ENCODE peak calls at places on chromosome 12, in seven cellular contexts. C is ovary, K is fibroblast of pulmonary artery, I is A549, Z is Peyer's patch, B is ascending aorta, Q is upper lobe of right lung. F is an unnamed sample.

GRCh38 chr12:82176761-82177490 is 181.3 kb downstream of the CCDC59 start:
- DNase-seq in C (no peak), K (no peak), I (no peak), Z (no peak), B (no peak), Q (no peak), F (no peak)

GRCh38 chr12:97375310-97375709 is 87.3 kb upstream of the RMST start:
- DNase-seq in C (no peak), K (no peak), I (no peak), Z (no peak), B (no peak), Q (no peak), F (no peak)

GRCh38 chr12:3727877-3728632 is 24.9 kb downstream of the CRACR2A start:
- DNase-seq in C (no peak), K (peak; percentile 56), I (no peak), Z (peak; percentile 18), B (no peak), Q (no peak), F (no peak)

GRCh38 chr12:52433501-52434095 is 573 bp downstream of the KRT75 start:
- DNase-seq in C (no peak), K (no peak), I (no peak), Z (no peak), B (no peak), Q (no peak), F (no peak)

GRCh38 chr12:84136862-84137367 is 775.7 kb downstream of the SLC6A15 start:
- DNase-seq in C (no peak), K (peak; percentile 38), I (peak; percentile 59), Z (no peak), B (no peak), Q (no peak), F (peak; percentile 87)

GRCh38 chr12:52232916-52233461 is at the start of gene KRT7:
- DNase-seq in C (no peak), K (no peak), I (peak; percentile 94), Z (no peak), B (no peak), Q (peak; percentile 93), F (peak; percentile 53)

GRCh38 chr12:25313591-25313990 is 62.9 kb upstream of the KRAS start:
- DNase-seq in C (no peak), K (no peak), I (no peak), Z (no peak), B (no peak), Q (no peak), F (no peak)

GRCh38 chr12:112997506-112997905 is 19.2 kb downstream of the OAS2 start:
- DNase-seq in C (no peak), K (no peak), I (no peak), Z (no peak), B (no peak), Q (no peak), F (no peak)

GRCh38 chr12:118017926-118018325 is 1.4 kb downstream of the RFC5 start:
- DNase-seq in C (no peak), K (no peak), I (no peak), Z (no peak), B (no peak), Q (no peak), F (peak; percentile 16)

GRCh38 chr12:15996254-15996653 is 85.1 kb downstream of the DERA start:
- DNase-seq in C (no peak), K (peak; percentile 60), I (peak; percentile 20), Z (no peak), B (no peak), Q (no peak), F (peak; percentile 8)

GRCh38 chr12:103833095-103833777 is 7.8 kb downstream of the NT5DC3 start:
- DNase-seq in C (no peak), K (no peak), I (no peak), Z (no peak), B (no peak), Q (no peak), F (no peak)

GRCh38 chr12:103832048-103832798 is 8.8 kb downstream of the NT5DC3 start:
- DNase-seq in C (no peak), K (no peak), I (no peak), Z (no peak), B (no peak), Q (no peak), F (no peak)

GRCh38 chr12:103836345-103836744 is 4.7 kb downstream of the NT5DC3 start:
- DNase-seq in C (no peak), K (no peak), I (no peak), Z (no peak), B (no peak), Q (no peak), F (no peak)

GRCh38 chr12:103834897-103835390 is 6.1 kb downstream of the NT5DC3 start:
- DNase-seq in C (no peak), K (no peak), I (no peak), Z (no peak), B (no peak), Q (no peak), F (no peak)

DNA sequence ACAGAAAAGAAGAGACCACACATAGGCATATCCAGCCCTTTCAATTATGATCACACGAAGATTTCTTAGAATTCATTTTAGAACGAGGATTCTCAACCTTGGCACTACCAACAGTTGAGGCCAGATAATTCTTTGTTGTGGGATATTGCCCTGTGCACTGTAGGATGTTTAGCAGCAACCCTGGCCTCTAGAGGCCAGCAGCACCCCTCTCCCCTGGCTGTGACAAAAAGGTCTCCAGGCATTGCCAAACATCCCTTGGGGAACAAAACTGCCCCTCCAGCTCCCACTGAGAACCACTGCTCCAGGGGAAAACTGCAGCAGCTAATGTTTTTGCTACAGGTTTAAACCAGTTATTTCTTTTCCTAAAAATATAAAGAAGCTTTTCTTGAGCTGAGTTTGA is 7.1 kb downstream of the NT5DC3 start:
- DNase-seq in C (no peak), K (no peak), I (no peak), Z (no peak), B (no peak), Q (no peak), F (no peak)
- TF ChIP-seq CTCF in C (no peak), K (peak; percentile 17), I (no peak), Z (no peak), B (no peak), Q (no peak), F (no peak)

GRCh38 chr12:55721601-55722213 is 1.5 kb downstream of the RDH5 start:
- DNase-seq in C (no peak), K (no peak), I (no peak), Z (no peak), B (no peak), Q (peak; percentile 64), F (no peak)

GRCh38 chr12:55722948-55723347 is 2.8 kb downstream of the RDH5 start:
- DNase-seq in C (peak; percentile 21), K (no peak), I (no peak), Z (no peak), B (no peak), Q (no peak), F (no peak)

GRCh38 chr12:55720071-55720564 is at the start of gene RDH5:
- DNase-seq in C (no peak), K (peak; percentile 83), I (peak; percentile 80), Z (no peak), B (peak; percentile 67), Q (no peak), F (peak; percentile 42)

GRCh38 chr12:55719371-55719770 is 822 bp upstream of the RDH5 start:
- DNase-seq in C (no peak), K (no peak), I (no peak), Z (no peak), B (no peak), Q (no peak), F (no peak)

DNA sequence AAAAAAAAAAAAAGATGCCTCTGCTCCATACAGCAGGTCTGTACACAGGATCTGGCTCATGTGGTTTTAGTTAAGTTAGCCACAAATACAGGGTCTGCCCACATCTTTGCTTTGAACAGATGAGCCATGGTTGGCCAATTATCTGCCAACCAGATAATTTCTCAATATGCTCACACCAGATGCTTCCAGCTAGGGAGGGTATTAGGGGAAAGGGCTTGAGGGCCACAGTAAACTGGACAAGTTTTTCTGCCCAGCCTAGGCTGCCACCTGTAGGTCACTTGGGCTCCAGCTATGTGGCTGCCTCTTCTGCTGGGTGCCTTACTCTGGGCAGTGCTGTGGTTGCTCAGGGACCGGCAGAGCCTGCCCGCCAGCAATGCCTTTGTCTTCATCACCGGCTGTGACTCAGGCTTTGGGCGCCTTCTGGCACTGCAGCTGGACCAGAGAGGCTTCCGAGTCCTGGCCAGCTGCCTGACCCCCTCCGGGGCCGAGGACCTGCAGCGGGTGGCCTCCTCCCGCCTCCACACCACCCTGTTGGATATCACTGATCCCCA is 776 bp downstream of the RDH5 start:
- DNase-seq in C (no peak), K (peak; percentile 90), I (peak; percentile 80), Z (no peak), B (peak; percentile 83), Q (peak; percentile 78), F (peak; percentile 87)
- TF ChIP-seq CTCF in C (no peak), K (peak; percentile 62), I (peak; percentile 70), Z (peak; percentile 32), B (peak; percentile 79), Q (peak; percentile 53), F (peak; percentile 58)

GRCh38 chr12:72286526-72286925 is 14.4 kb downstream of the TRHDE start:
- DNase-seq in C (no peak), K (no peak), I (no peak), Z (no peak), B (no peak), Q (no peak), F (no peak)

GRCh38 chr12:72281145-72281544 is 9.0 kb downstream of the TRHDE start:
- DNase-seq in C (no peak), K (no peak), I (no peak), Z (no peak), B (no peak), Q (no peak), F (no peak)

GRCh38 chr12:72285861-72286260 is 13.7 kb downstream of the TRHDE start:
- DNase-seq in C (no peak), K (no peak), I (no peak), Z (no peak), B (no peak), Q (no peak), F (no peak)

GRCh38 chr12:72278894-72279293 is 6.7 kb downstream of the TRHDE start:
- DNase-seq in C (no peak), K (no peak), I (no peak), Z (no peak), B (no peak), Q (no peak), F (no peak)

DNA sequence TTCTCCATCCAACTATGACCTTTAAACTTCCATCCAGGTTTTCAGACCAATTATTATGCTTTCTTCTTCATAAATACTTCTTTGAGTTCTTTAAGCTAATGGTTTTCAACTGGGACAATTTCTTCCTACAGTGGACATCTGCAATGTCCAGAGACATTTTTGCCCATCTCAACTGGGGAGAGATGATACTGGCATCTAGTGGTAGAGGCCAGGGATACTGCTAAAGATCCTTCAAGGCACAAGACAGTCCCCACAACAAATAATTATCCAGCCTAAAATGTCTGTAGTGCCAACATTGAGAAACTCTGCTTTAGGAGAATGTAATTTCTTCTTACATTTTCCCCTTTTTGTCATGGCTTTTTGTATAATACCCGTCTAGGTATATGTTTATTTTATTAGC is 10.6 kb downstream of the TRHDE start:
- DNase-seq in C (no peak), K (peak; percentile 33), I (no peak), Z (no peak), B (no peak), Q (no peak), F (no peak)
- TF ChIP-seq CTCF in C (no peak), K (peak; percentile 60), I (peak; percentile 28), Z (peak; percentile 10), B (peak; percentile 25), Q (peak; percentile 45), F (peak; percentile 58)

GRCh38 chr12:55795950-55796349 is 21.6 kb downstream of the SARNP start:
- DNase-seq in C (no peak), K (no peak), I (no peak), Z (no peak), B (no peak), Q (no peak), F (no peak)

GRCh38 chr12:55797550-55797949 is 20.0 kb downstream of the SARNP start:
- DNase-seq in C (no peak), K (no peak), I (no peak), Z (no peak), B (no peak), Q (no peak), F (no peak)

GRCh38 chr12:55797068-55797467 is 20.5 kb downstream of the SARNP start:
- DNase-seq in C (no peak), K (peak; percentile 73), I (peak; percentile 65), Z (no peak), B (no peak), Q (no peak), F (peak; percentile 50)
- TF ChIP-seq CTCF in C (no peak), K (peak; percentile 69), I (peak; percentile 51), Z (no peak), B (peak; percentile 49), Q (peak; percentile 38), F (peak; percentile 56)